ENCODE peak calls at places on chromosome 2, in seven cellular contexts. E, H, J, R, S, C and P are unnamed samples.

GRCh38 chr2:191321861-191322662 is 76.9 kb downstream of the MYO1B start:
- DNase-seq in E (no peak), H (no peak), J (no peak), R (no peak), S (peak), C (peak), P (no peak)

GRCh38 chr2:63719052-63719451 is 122.6 kb upstream of the UGP2 start:
- DNase-seq in E (no peak), H (no peak), J (no peak), R (no peak), S (no peak), C (no peak), P (no peak)

GRCh38 chr2:196677404-196677803 is 37.9 kb downstream of the CCDC150 start:
- DNase-seq in E (no peak), H (no peak), J (no peak), R (no peak), S (no peak), C (peak), P (no peak)

GRCh38 chr2:53422979-53423378 is 344.6 kb upstream of the CHAC2 start:
- DNase-seq in E (peak), H (peak), J (peak), R (no peak), S (peak), C (peak), P (no peak)

GRCh38 chr2:105828543-105828942 is 83.8 kb downstream of the NCK2 start:
- DNase-seq in E (no peak), H (no peak), J (no peak), R (no peak), S (no peak), C (no peak), P (no peak)

GRCh38 chr2:174957049-174957448 is 48.1 kb downstream of the CHN1 start:
- DNase-seq in E (no peak), H (no peak), J (no peak), R (no peak), S (no peak), C (no peak), P (no peak)

GRCh38 chr2:181755181-181755580 is 74.9 kb upstream of the NEUROD1 start:
- DNase-seq in E (no peak), H (no peak), J (no peak), R (no peak), S (no peak), C (no peak), P (no peak)

GRCh38 chr2:240806006-240806405 is 14.0 kb downstream of the KIF1A start:
- DNase-seq in E (no peak), H (no peak), J (no peak), R (no peak), S (no peak), C (no peak), P (no peak)

GRCh38 chr2:20027715-20028434 is 15.4 kb upstream of the MATN3 start:
- DNase-seq in E (no peak), H (no peak), J (no peak), R (no peak), S (no peak), C (no peak), P (no peak)

GRCh38 chr2:184394642-184395041 is 203.7 kb upstream of the ZNF804A start:
- DNase-seq in E (no peak), H (no peak), J (no peak), R (no peak), S (no peak), C (no peak), P (no peak)

GRCh38 chr2:6943523-6943922 is 26.3 kb downstream of the RNF144A start:
- DNase-seq in E (no peak), H (no peak), J (no peak), R (no peak), S (no peak), C (no peak), P (no peak)

GRCh38 chr2:10078704-10079191 is 1.5 kb downstream of the CYS1 start:
- DNase-seq in E (no peak), H (no peak), J (no peak), R (no peak), S (no peak), C (no peak), P (no peak)

GRCh38 chr2:207683438-207683837 is 28.0 kb upstream of the CCNYL1 start:
- DNase-seq in E (no peak), H (no peak), J (no peak), R (no peak), S (no peak), C (no peak), P (no peak)

GRCh38 chr2:50066858-50067257 is 912.5 kb upstream of the FSHR start:
- DNase-seq in E (no peak), H (no peak), J (no peak), R (no peak), S (no peak), C (no peak), P (no peak)

GRCh38 chr2:137255990-137256389 is 490.6 kb downstream of the THSD7B start:
- DNase-seq in E (no peak), H (no peak), J (no peak), R (no peak), S (no peak), C (no peak), P (no peak)

GRCh38 chr2:76197428-76197827 is 486.7 kb upstream of the GCFC2 start:
- DNase-seq in E (no peak), H (no peak), J (no peak), R (no peak), S (no peak), C (no peak), P (no peak)

GRCh38 chr2:174180165-174180724 is 68.1 kb downstream of the OLA1 start:
- DNase-seq in E (peak), H (no peak), J (peak), R (no peak), S (no peak), C (peak), P (no peak)

GRCh38 chr2:38552259-38552658 is 50.5 kb downstream of the HNRNPLL start:
- DNase-seq in E (peak), H (no peak), J (no peak), R (no peak), S (no peak), C (no peak), P (no peak)

GRCh38 chr2:148813603-148814065 is 61.4 kb upstream of the KIF5C start:
- DNase-seq in E (peak), H (peak), J (no peak), R (peak), S (peak), C (peak), P (peak)

GRCh38 chr2:177281400-177282021 is 17.0 kb upstream of the NFE2L2 start:
- DNase-seq in E (peak), H (no peak), J (no peak), R (peak), S (no peak), C (no peak), P (no peak)

GRCh38 chr2:185417111-185417510 is 321.5 kb upstream of the FSIP2 start:
- DNase-seq in E (no peak), H (no peak), J (no peak), R (no peak), S (no peak), C (no peak), P (no peak)

GRCh38 chr2:9548506-9548905 is 7.1 kb downstream of the ADAM17 start:
- DNase-seq in E (peak), H (no peak), J (no peak), R (no peak), S (no peak), C (no peak), P (no peak)

GRCh38 chr2:160039166-160039903 is 23.1 kb downstream of the PLA2R1 start:
- DNase-seq in E (no peak), H (no peak), J (no peak), R (no peak), S (no peak), C (no peak), P (no peak)

GRCh38 chr2:162840598-162841246 is 2.2 kb upstream of the KCNH7 start:
- DNase-seq in E (peak), H (peak), J (peak), R (peak), S (peak), C (no peak), P (no peak)

GRCh38 chr2:86241611-86242010 is 42.4 kb downstream of the MRPL35 start:
- DNase-seq in E (no peak), H (no peak), J (no peak), R (no peak), S (no peak), C (no peak), P (no peak)

GRCh38 chr2:8678731-8679566 is 2.9 kb upstream of the ID2 start:
- DNase-seq in E (peak), H (peak), J (peak), R (no peak), S (peak), C (peak), P (peak)

GRCh38 chr2:130864830-130865229 is 28.1 kb downstream of the ARHGEF4 start:
- DNase-seq in E (peak), H (no peak), J (no peak), R (no peak), S (no peak), C (no peak), P (no peak)

GRCh38 chr2:102245266-102246151 is 58.7 kb downstream of the IL1RL2 start:
- DNase-seq in E (peak), H (no peak), J (no peak), R (no peak), S (peak), C (peak), P (no peak)

GRCh38 chr2:130756041-130756720 is 841 bp downstream of the AMER3 start:
- DNase-seq in E (peak), H (peak), J (no peak), R (no peak), S (peak), C (peak), P (no peak)

GRCh38 chr2:33620-34019 is 12.7 kb downstream of the FAM110C start:
- DNase-seq in E (no peak), H (no peak), J (peak), R (no peak), S (no peak), C (no peak), P (no peak)

GRCh38 chr2:226794751-226795171 is 4.9 kb downstream of the IRS1 start:
- DNase-seq in E (no peak), H (no peak), J (no peak), R (no peak), S (no peak), C (peak), P (no peak)

GRCh38 chr2:138814123-138814883 is 34.1 kb upstream of the NXPH2 start:
- DNase-seq in E (peak), H (no peak), J (peak), R (no peak), S (no peak), C (no peak), P (no peak)

GRCh38 chr2:216932806-216933579 is 73.1 kb upstream of the TNP1 start:
- DNase-seq in E (peak), H (no peak), J (no peak), R (no peak), S (no peak), C (no peak), P (no peak)

DNA sequence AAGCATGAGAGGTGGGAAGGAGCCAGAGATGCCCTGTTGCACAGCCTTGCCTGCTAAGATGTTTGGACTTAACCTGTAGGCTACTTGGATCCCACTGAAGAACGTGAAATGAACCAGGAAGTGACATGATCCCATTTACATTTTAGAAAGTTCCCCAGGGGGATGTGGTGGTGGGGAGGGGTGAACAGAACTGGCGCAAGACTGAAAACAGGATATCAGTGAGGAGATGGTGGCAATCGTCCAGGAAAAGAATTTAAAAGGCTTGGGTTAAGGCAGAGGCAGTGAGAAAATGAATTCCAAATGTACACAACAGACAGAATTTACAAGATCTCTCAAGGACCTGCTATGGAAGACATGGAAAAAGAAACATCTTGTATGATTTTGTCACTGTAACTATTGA is 42.3 kb downstream of the SULT1C2 start:
- DNase-seq in E (no peak), H (no peak), J (no peak), R (no peak), S (no peak), C (no peak), P (no peak)
- TF ChIP-seq TAF1 in E (no peak), H (no peak), J (no peak), R (no peak), S (no peak), C (no peak), P (no peak)

GRCh38 chr2:238945433-238946150 is 97.7 kb downstream of the TWIST2 start:
- DNase-seq in E (peak), H (no peak), J (peak), R (no peak), S (peak), C (no peak), P (no peak)
- TF ChIP-seq TAF1 in E (no peak), H (no peak), J (no peak), R (no peak), S (no peak), C (no peak), P (no peak)

DNA sequence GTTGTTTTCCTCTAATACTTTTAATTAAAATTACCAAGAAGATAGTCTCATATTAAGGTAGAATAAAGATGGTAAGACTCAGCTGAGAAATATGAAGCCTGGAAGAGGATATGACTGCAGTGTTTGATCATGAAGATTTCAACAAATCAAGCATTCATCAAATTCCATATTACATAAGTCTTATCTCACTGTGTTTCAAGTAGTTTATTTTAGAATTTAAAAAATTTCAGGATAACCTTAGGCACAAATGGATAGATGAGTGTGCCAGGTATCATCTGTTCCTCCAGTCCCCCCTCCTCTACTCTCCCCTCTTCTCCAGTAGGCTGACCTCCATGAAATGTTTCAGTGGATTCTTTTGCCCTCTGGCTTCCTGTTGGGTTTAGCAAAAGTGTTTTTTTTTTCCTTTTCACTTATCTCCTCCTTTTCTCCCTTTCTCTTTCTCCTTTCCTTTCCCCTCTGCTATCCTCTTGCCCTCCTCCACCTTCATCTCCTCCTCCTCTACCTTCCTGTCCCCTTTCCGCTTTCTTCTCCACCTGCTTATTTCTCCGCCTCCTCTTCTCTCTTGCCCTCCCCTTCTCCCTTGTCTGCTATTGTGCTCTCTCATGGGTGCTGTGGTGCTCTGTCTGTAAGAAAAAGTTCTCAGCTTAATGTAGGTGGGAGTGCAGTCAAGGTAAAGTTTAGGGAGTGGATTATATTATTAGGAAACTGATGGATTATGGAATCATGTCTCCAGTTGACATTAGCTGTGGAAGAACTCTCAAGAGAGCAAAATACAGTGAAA is 72.8 kb downstream of the ABI2 start:
- DNase-seq in E (no peak), H (no peak), J (no peak), R (no peak), S (no peak), C (no peak), P (no peak)
- TF ChIP-seq TAF1 in E (no peak), H (no peak), J (no peak), R (no peak), S (no peak), C (no peak), P (no peak)

GRCh38 chr2:199807966-199808365 is 43.0 kb downstream of the FTCDNL1 start:
- DNase-seq in E (no peak), H (no peak), J (no peak), R (no peak), S (no peak), C (no peak), P (no peak)
- TF ChIP-seq TAF1 in E (no peak), H (no peak), J (no peak), R (no peak), S (no peak), C (no peak), P (no peak)